ENCODE peak calls at places on chromosomes 6 and 20, in nine cellular contexts. P is NCI-H1436, N is mucosa of descending colon, J is neural progenitor cell, B is H7, A is GM13976, X is ovary, M is left lung, I is mesendoderm. V is an unnamed sample.

GRCh38 chr6:38161754-38162492 is 342.4 kb downstream of the ZFAND3 start:
- DNase-seq in P (no peak), N (no peak), J (no peak), B (peak), A (peak), X (no peak), M (no peak), I (no peak), V (no peak)

GRCh38 chr6:39997101-39997635 is 62.9 kb upstream of the MOCS1 start:
- DNase-seq in P (no peak), N (no peak), J (no peak), B (no peak), A (no peak), X (no peak), M (no peak), I (no peak), V (no peak)

GRCh38 chr20:2745060-2745910 is 52.7 kb downstream of the EBF4 start:
- DNase-seq in P (no peak), N (no peak), J (no peak), B (peak), A (no peak), X (no peak), M (no peak), I (peak), V (no peak)

GRCh38 chr6:124795879-124796838 is 166.1 kb upstream of the RNF217 start:
- DNase-seq in P (peak), N (no peak), J (peak), B (peak), A (no peak), X (no peak), M (no peak), I (peak), V (no peak)

GRCh38 chr6:6918216-6918983 is 189.4 kb upstream of the RREB1 start:
- DNase-seq in P (no peak), N (no peak), J (no peak), B (no peak), A (peak), X (no peak), M (no peak), I (no peak), V (no peak)

GRCh38 chr20:56752274-56752673 is 123.2 kb downstream of the TFAP2C start:
- DNase-seq in P (no peak), N (no peak), J (no peak), B (no peak), A (no peak), X (no peak), M (no peak), I (no peak), V (no peak)

GRCh38 chr6:3696525-3696924 is 55.0 kb downstream of the PXDC1 start:
- DNase-seq in P (no peak), N (no peak), J (no peak), B (no peak), A (no peak), X (no peak), M (no peak), I (no peak), V (no peak)

GRCh38 chr20:20037960-20038359 is 14.3 kb downstream of the CRNKL1 start:
- DNase-seq in P (no peak), N (no peak), J (no peak), B (no peak), A (no peak), X (no peak), M (no peak), I (peak), V (no peak)

GRCh38 chr6:158642097-158642601 is 2.4 kb downstream of the DYNLT1 start:
- DNase-seq in P (no peak), N (peak), J (no peak), B (no peak), A (no peak), X (no peak), M (peak), I (no peak), V (no peak)

GRCh38 chr20:63318391-63319163 is 25.6 kb downstream of the COL20A1 start:
- DNase-seq in P (no peak), N (peak), J (no peak), B (no peak), A (no peak), X (peak), M (peak), I (no peak), V (no peak)

GRCh38 chr6:147508073-147508870 is at the start of gene SAMD5:
- DNase-seq in P (no peak), N (peak), J (peak), B (peak), A (peak), X (peak), M (peak), I (peak), V (peak)

GRCh38 chr6:10633216-10633615 is 61.2 kb downstream of the C6orf52 start:
- DNase-seq in P (no peak), N (no peak), J (no peak), B (no peak), A (peak), X (no peak), M (no peak), I (peak), V (no peak)

GRCh38 chr6:13203145-13203544 is 125.2 kb downstream of the TBC1D7 start:
- DNase-seq in P (no peak), N (no peak), J (no peak), B (no peak), A (no peak), X (no peak), M (no peak), I (no peak), V (no peak)

GRCh38 chr6:158047563-158048323 is 66.1 kb downstream of the SYNJ2 start:
- DNase-seq in P (no peak), N (peak), J (no peak), B (no peak), A (no peak), X (no peak), M (no peak), I (no peak), V (no peak)

GRCh38 chr6:138979813-138980668 is 8.0 kb downstream of the REPS1 start:
- DNase-seq in P (no peak), N (no peak), J (no peak), B (no peak), A (no peak), X (no peak), M (no peak), I (no peak), V (no peak)

GRCh38 chr20:53813728-53814459 is 220.3 kb upstream of the ZNF217 start:
- DNase-seq in P (no peak), N (no peak), J (no peak), B (no peak), A (no peak), X (no peak), M (no peak), I (no peak), V (no peak)

GRCh38 chr6:39421383-39422225 is 99.1 kb upstream of the KCNK16 start:
- DNase-seq in P (no peak), N (no peak), J (no peak), B (no peak), A (no peak), X (no peak), M (no peak), I (no peak), V (no peak)

GRCh38 chr6:14707971-14708465 is 537.9 kb upstream of the JARID2 start:
- DNase-seq in P (no peak), N (no peak), J (no peak), B (no peak), A (no peak), X (no peak), M (no peak), I (no peak), V (no peak)

GRCh38 chr6:169868458-169868857 is 117.0 kb downstream of the ERMARD start:
- DNase-seq in P (no peak), N (peak), J (no peak), B (peak), A (peak), X (peak), M (peak), I (no peak), V (no peak)

GRCh38 chr6:146997062-146997461 is 207.2 kb upstream of the STXBP5 start:
- DNase-seq in P (no peak), N (no peak), J (no peak), B (no peak), A (no peak), X (no peak), M (no peak), I (no peak), V (no peak)